ENCODE peak calls at places on chromosomes 4 and X, in eight cellular contexts. One of them, this sample, is unnamed.

GRCh38 chr4:76665139-76665538 is 230.1 kb downstream of the SHROOM3 start:
- DNase-seq in IMR-90: peak
- DNase-seq in astrocyte: peak
- DNase-seq in K562: no peak
- DNase-seq in H9: no peak
- DNase-seq in HCT116: peak
- DNase-seq in HepG2: no peak
- DNase-seq in neural progenitor cell: no peak
- DNase-seq in this sample: no peak

GRCh38 chr4:18568600-18568999 is 547.0 kb upstream of the LCORL start:
- DNase-seq in neural progenitor cell: no peak
- DNase-seq in H9: no peak
- DNase-seq in astrocyte: no peak
- DNase-seq in HepG2: no peak
- DNase-seq in HCT116: no peak
- DNase-seq in IMR-90: no peak
- DNase-seq in K562: no peak
- DNase-seq in this sample: peak

GRCh38 chrX:114584983-114585842 is 1.3 kb downstream of the HTR2C start:
- DNase-seq in astrocyte: no peak
- DNase-seq in HCT116: no peak
- DNase-seq in IMR-90: no peak
- DNase-seq in K562: no peak
- DNase-seq in H9: peak
- DNase-seq in HepG2: no peak
- DNase-seq in neural progenitor cell: peak
- DNase-seq in this sample: no peak

GRCh38 chr4:163378661-163379060 is 35.0 kb downstream of the NPY5R start:
- DNase-seq in K562: no peak
- DNase-seq in HepG2: no peak
- DNase-seq in HCT116: no peak
- DNase-seq in H9: no peak
- DNase-seq in neural progenitor cell: no peak
- DNase-seq in IMR-90: no peak
- DNase-seq in astrocyte: no peak
- DNase-seq in this sample: no peak

GRCh38 chr4:121053601-121054143 is 18.7 kb downstream of the NDNF start:
- DNase-seq in HCT116: no peak
- DNase-seq in HepG2: no peak
- DNase-seq in IMR-90: no peak
- DNase-seq in neural progenitor cell: no peak
- DNase-seq in H9: no peak
- DNase-seq in K562: no peak
- DNase-seq in astrocyte: peak
- DNase-seq in this sample: peak

GRCh38 chrX:123959281-123960063 is 2.0 kb upstream of the STAG2 start:
- DNase-seq in K562: peak
- DNase-seq in IMR-90: no peak
- DNase-seq in neural progenitor cell: peak
- DNase-seq in HepG2: no peak
- DNase-seq in astrocyte: no peak
- DNase-seq in H9: no peak
- DNase-seq in HCT116: no peak
- DNase-seq in this sample: peak

GRCh38 chr4:7024336-7024890 is 18.8 kb upstream of the TADA2B start:
- DNase-seq in HepG2: no peak
- DNase-seq in astrocyte: no peak
- DNase-seq in K562: no peak
- DNase-seq in IMR-90: no peak
- DNase-seq in HCT116: no peak
- DNase-seq in neural progenitor cell: no peak
- DNase-seq in H9: no peak
- DNase-seq in this sample: no peak

GRCh38 chr4:3613980-3614730 is 81.9 kb upstream of the LRPAP1 start:
- DNase-seq in astrocyte: no peak
- DNase-seq in HCT116: no peak
- DNase-seq in IMR-90: no peak
- DNase-seq in HepG2: peak
- DNase-seq in K562: no peak
- DNase-seq in neural progenitor cell: no peak
- DNase-seq in H9: no peak
- DNase-seq in this sample: peak

GRCh38 chrX:41241962-41242361 is 92.0 kb upstream of the DDX3X start:
- DNase-seq in HepG2: no peak
- DNase-seq in IMR-90: no peak
- DNase-seq in neural progenitor cell: no peak
- DNase-seq in astrocyte: no peak
- DNase-seq in HCT116: no peak
- DNase-seq in H9: no peak
- DNase-seq in K562: no peak
- DNase-seq in this sample: no peak

GRCh38 chr4:1247811-1248261 is 1.1 kb downstream of the CTBP1 start:
- DNase-seq in K562: no peak
- DNase-seq in neural progenitor cell: no peak
- DNase-seq in HepG2: no peak
- DNase-seq in HCT116: no peak
- DNase-seq in IMR-90: no peak
- DNase-seq in astrocyte: peak
- DNase-seq in H9: peak
- DNase-seq in this sample: no peak

GRCh38 chr4:113049421-113050355 is at the start of gene ANK2:
- DNase-seq in H9: peak
- DNase-seq in neural progenitor cell: peak
- DNase-seq in HCT116: no peak
- DNase-seq in IMR-90: no peak
- DNase-seq in K562: no peak
- DNase-seq in astrocyte: peak
- DNase-seq in HepG2: no peak
- DNase-seq in this sample: peak

GRCh38 chr4:5662555-5662954 is 45.8 kb downstream of the EVC2 start:
- DNase-seq in IMR-90: no peak
- DNase-seq in HCT116: no peak
- DNase-seq in neural progenitor cell: no peak
- DNase-seq in H9: no peak
- DNase-seq in HepG2: no peak
- DNase-seq in astrocyte: no peak
- DNase-seq in K562: no peak
- DNase-seq in this sample: no peak
- H3K9ac ChIP-seq in IMR-90: no peak
- H3K9ac ChIP-seq in HCT116: no peak
- H3K9ac ChIP-seq in neural progenitor cell: no peak
- H3K9ac ChIP-seq in H9: no peak
- H3K9ac ChIP-seq in HepG2: no peak
- H3K9ac ChIP-seq in astrocyte: no peak
- H3K9ac ChIP-seq in K562: no peak
- H3K9ac ChIP-seq in this sample: no peak

GRCh38 chrX:150871341-150871811 is 27.1 kb downstream of the CD99L2 start:
- DNase-seq in H9: no peak
- DNase-seq in astrocyte: no peak
- DNase-seq in HCT116: no peak
- DNase-seq in IMR-90: no peak
- DNase-seq in neural progenitor cell: no peak
- DNase-seq in K562: peak
- DNase-seq in HepG2: no peak
- DNase-seq in this sample: no peak
- H3K9ac ChIP-seq in H9: no peak
- H3K9ac ChIP-seq in astrocyte: no peak
- H3K9ac ChIP-seq in HCT116: no peak
- H3K9ac ChIP-seq in IMR-90: no peak
- H3K9ac ChIP-seq in neural progenitor cell: no peak
- H3K9ac ChIP-seq in K562: no peak
- H3K9ac ChIP-seq in HepG2: no peak
- H3K9ac ChIP-seq in this sample: no peak

GRCh38 chrX:9786839-9787635 is 808 bp downstream of the SHROOM2 start:
- DNase-seq in HepG2: no peak
- DNase-seq in neural progenitor cell: peak
- DNase-seq in astrocyte: no peak
- DNase-seq in H9: no peak
- DNase-seq in IMR-90: no peak
- DNase-seq in K562: no peak
- DNase-seq in HCT116: no peak
- DNase-seq in this sample: no peak
- H3K9ac ChIP-seq in HepG2: peak
- H3K9ac ChIP-seq in neural progenitor cell: peak
- H3K9ac ChIP-seq in astrocyte: no peak
- H3K9ac ChIP-seq in H9: peak
- H3K9ac ChIP-seq in IMR-90: peak
- H3K9ac ChIP-seq in K562: no peak
- H3K9ac ChIP-seq in HCT116: peak
- H3K9ac ChIP-seq in this sample: no peak

GRCh38 chr4:42644897-42645296 is 12.0 kb downstream of the ATP8A1 start:
- DNase-seq in H9: no peak
- DNase-seq in HepG2: no peak
- DNase-seq in IMR-90: no peak
- DNase-seq in K562: no peak
- DNase-seq in neural progenitor cell: no peak
- DNase-seq in HCT116: no peak
- DNase-seq in astrocyte: no peak
- DNase-seq in this sample: no peak
- H3K9ac ChIP-seq in H9: no peak
- H3K9ac ChIP-seq in HepG2: no peak
- H3K9ac ChIP-seq in IMR-90: no peak
- H3K9ac ChIP-seq in K562: no peak
- H3K9ac ChIP-seq in neural progenitor cell: no peak
- H3K9ac ChIP-seq in HCT116: no peak
- H3K9ac ChIP-seq in astrocyte: no peak
- H3K9ac ChIP-seq in this sample: no peak

GRCh38 chr4:146255874-146256273 is 41.5 kb downstream of the REELD1 start:
- DNase-seq in K562: no peak
- DNase-seq in astrocyte: peak
- DNase-seq in neural progenitor cell: no peak
- DNase-seq in HCT116: no peak
- DNase-seq in HepG2: peak
- DNase-seq in H9: no peak
- DNase-seq in IMR-90: peak
- DNase-seq in this sample: peak
- H3K9ac ChIP-seq in K562: no peak
- H3K9ac ChIP-seq in astrocyte: peak
- H3K9ac ChIP-seq in neural progenitor cell: no peak
- H3K9ac ChIP-seq in HCT116: no peak
- H3K9ac ChIP-seq in HepG2: no peak
- H3K9ac ChIP-seq in H9: no peak
- H3K9ac ChIP-seq in IMR-90: no peak
- H3K9ac ChIP-seq in this sample: no peak

GRCh38 chr4:2338754-2339457 is 77.0 kb upstream of the MXD4 start:
- DNase-seq in K562: no peak
- DNase-seq in H9: peak
- DNase-seq in astrocyte: no peak
- DNase-seq in neural progenitor cell: no peak
- DNase-seq in IMR-90: no peak
- DNase-seq in HepG2: no peak
- DNase-seq in HCT116: no peak
- DNase-seq in this sample: no peak
- H3K9ac ChIP-seq in K562: no peak
- H3K9ac ChIP-seq in H9: no peak
- H3K9ac ChIP-seq in astrocyte: no peak
- H3K9ac ChIP-seq in neural progenitor cell: no peak
- H3K9ac ChIP-seq in IMR-90: no peak
- H3K9ac ChIP-seq in HepG2: no peak
- H3K9ac ChIP-seq in HCT116: no peak
- H3K9ac ChIP-seq in this sample: no peak

DNA sequence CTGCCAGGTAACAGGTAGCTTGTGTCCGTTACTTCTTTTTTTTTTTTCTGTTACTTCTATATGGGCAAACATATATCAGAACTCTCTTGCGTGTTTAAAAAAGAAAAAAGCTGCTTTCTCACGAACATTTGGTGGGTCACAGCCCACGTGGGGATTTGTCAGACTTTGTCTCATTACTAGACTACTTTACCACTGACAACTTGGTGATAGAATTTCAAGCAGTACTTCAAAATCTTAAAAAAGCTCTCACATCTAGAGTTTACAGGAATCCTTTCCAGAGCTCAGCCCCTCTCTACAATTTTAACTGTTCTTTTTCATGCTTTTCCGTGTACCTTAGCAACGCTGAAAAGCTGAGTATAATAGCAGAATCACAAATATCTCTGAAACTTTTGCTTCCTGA is 50.1 kb downstream of the SMAD1 start:
- DNase-seq in IMR-90: no peak
- DNase-seq in astrocyte: no peak
- DNase-seq in HepG2: no peak
- DNase-seq in H9: no peak
- DNase-seq in K562: no peak
- DNase-seq in neural progenitor cell: no peak
- DNase-seq in HCT116: no peak
- DNase-seq in this sample: no peak
- H3K9ac ChIP-seq in IMR-90: no peak
- H3K9ac ChIP-seq in astrocyte: no peak
- H3K9ac ChIP-seq in HepG2: no peak
- H3K9ac ChIP-seq in H9: no peak
- H3K9ac ChIP-seq in K562: no peak
- H3K9ac ChIP-seq in neural progenitor cell: no peak
- H3K9ac ChIP-seq in HCT116: no peak
- H3K9ac ChIP-seq in this sample: no peak

GRCh38 chr4:15479089-15479912 is 9.6 kb downstream of the CC2D2A start:
- DNase-seq in astrocyte: peak
- DNase-seq in neural progenitor cell: peak
- DNase-seq in K562: peak
- DNase-seq in IMR-90: peak
- DNase-seq in H9: peak
- DNase-seq in HepG2: peak
- DNase-seq in HCT116: peak
- DNase-seq in this sample: peak
- H3K9ac ChIP-seq in astrocyte: peak
- H3K9ac ChIP-seq in neural progenitor cell: peak
- H3K9ac ChIP-seq in K562: peak
- H3K9ac ChIP-seq in IMR-90: peak
- H3K9ac ChIP-seq in H9: peak
- H3K9ac ChIP-seq in HepG2: peak
- H3K9ac ChIP-seq in HCT116: peak
- H3K9ac ChIP-seq in this sample: peak

GRCh38 chr4:119103263-119103662 is 32.4 kb upstream of the MYOZ2 start:
- DNase-seq in IMR-90: peak
- DNase-seq in HepG2: peak
- DNase-seq in neural progenitor cell: no peak
- DNase-seq in K562: peak
- DNase-seq in HCT116: peak
- DNase-seq in astrocyte: peak
- DNase-seq in H9: no peak
- DNase-seq in this sample: peak
- H3K9ac ChIP-seq in IMR-90: peak
- H3K9ac ChIP-seq in HepG2: no peak
- H3K9ac ChIP-seq in neural progenitor cell: no peak
- H3K9ac ChIP-seq in K562: no peak
- H3K9ac ChIP-seq in HCT116: peak
- H3K9ac ChIP-seq in astrocyte: peak
- H3K9ac ChIP-seq in H9: no peak
- H3K9ac ChIP-seq in this sample: peak

DNA sequence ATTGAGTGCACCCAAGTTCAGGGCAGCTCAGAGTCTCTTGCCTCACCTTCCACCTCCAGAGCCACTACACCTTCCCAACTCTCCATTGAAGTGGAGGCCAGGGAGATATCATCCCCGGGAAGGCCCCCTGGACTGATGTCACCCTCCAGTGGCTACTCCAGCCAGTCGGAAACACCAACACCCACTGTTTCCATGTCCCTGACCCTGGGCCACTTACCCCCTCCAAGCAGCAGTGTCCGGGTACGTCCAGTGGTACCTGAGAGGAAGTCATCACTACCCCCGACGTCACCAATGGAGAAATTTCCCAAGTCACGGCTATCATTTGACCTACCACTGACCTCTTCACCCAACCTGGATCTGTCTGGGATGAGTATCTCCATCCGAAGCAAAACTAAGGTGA is 7.8 kb upstream of the RTL5 start:
- DNase-seq in neural progenitor cell: no peak
- DNase-seq in H9: no peak
- DNase-seq in K562: no peak
- DNase-seq in HCT116: no peak
- DNase-seq in IMR-90: no peak
- DNase-seq in HepG2: no peak
- DNase-seq in astrocyte: no peak
- DNase-seq in this sample: no peak
- H3K9ac ChIP-seq in neural progenitor cell: no peak
- H3K9ac ChIP-seq in H9: no peak
- H3K9ac ChIP-seq in K562: no peak
- H3K9ac ChIP-seq in HCT116: no peak
- H3K9ac ChIP-seq in IMR-90: no peak
- H3K9ac ChIP-seq in HepG2: no peak
- H3K9ac ChIP-seq in astrocyte: no peak
- H3K9ac ChIP-seq in this sample: no peak